ENCODE peak calls at places on chromosomes 6 and 20, in four cellular contexts. P is small intestine; T is A549; K is CD8-positive, alpha-beta T cell. N is an unnamed sample.

GRCh38 chr6:5112065-5112799 is 27.1 kb downstream of the PPP1R3G start:
- DNase-seq in P (no peak), T (no peak), K (no peak), N (no peak)

GRCh38 chr6:89792881-89793280 is 26.7 kb downstream of the MDN1 start:
- DNase-seq in P (peak; percentile 57), T (peak; percentile 31), K (no peak), N (no peak)

GRCh38 chr6:161137839-161138544 is 135.9 kb downstream of the AGPAT4 start:
- DNase-seq in P (no peak), T (no peak), K (no peak), N (no peak)

GRCh38 chr20:19022791-19023448 is 189.5 kb upstream of the SLC24A3 start:
- DNase-seq in P (no peak), T (no peak), K (no peak), N (no peak)

GRCh38 chr6:2186516-2186915 is 58.9 kb downstream of the GMDS start:
- DNase-seq in P (no peak), T (no peak), K (no peak), N (no peak)

GRCh38 chr20:43830883-43831282 is 83.8 kb upstream of the TOX2 start:
- DNase-seq in P (no peak), T (no peak), K (no peak), N (no peak)

GRCh38 chr6:142842423-142843261 is 102.3 kb downstream of the HIVEP2 start:
- DNase-seq in P (no peak), T (no peak), K (no peak), N (no peak)

GRCh38 chr20:64115171-64115911 is 8.0 kb upstream of the NPBWR2 start:
- DNase-seq in P (no peak), T (no peak), K (no peak), N (no peak)

GRCh38 chr6:157944983-157945931 is 36.4 kb upstream of the SYNJ2 start:
- DNase-seq in P (no peak), T (no peak), K (no peak), N (no peak)

GRCh38 chr6:51147756-51148155 is 329.1 kb downstream of the TFAP2B start:
- DNase-seq in P (no peak), T (no peak), K (no peak), N (no peak)

GRCh38 chr6:51152594-51152993 is 333.9 kb downstream of the TFAP2B start:
- DNase-seq in P (no peak), T (no peak), K (no peak), N (no peak)

DNA sequence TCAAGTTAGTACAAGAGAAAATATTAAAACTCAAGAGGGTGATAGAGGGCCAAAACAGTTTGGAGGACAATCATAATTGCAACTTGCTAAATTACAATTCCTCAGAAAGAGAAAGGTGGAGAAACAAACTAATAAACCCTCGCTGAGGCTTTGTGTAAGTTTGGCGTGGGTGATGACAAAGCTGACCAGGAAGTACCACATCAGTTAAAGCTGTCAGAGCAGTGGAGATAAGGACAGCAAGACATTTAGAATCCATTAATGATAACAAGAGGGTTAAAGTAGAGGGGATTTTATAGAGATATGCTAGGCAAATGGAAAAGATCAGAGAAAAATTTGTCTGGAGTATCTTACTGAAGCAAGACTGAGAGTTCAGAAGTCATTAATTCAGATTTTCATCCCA is 334.4 kb downstream of the TFAP2B start:
- DNase-seq in P (no peak), T (no peak), K (no peak), N (no peak)
- H3K4me1 ChIP-seq in P (no peaks in the 10 kb centered on the region), T (no peaks in the 10 kb centered on the region), K (no peaks in the 10 kb centered on the region), N (no peaks in the 10 kb centered on the region)

GRCh38 chr6:123715243-123715863 is 78.6 kb upstream of the TRDN start:
- DNase-seq in P (peak; percentile 64), T (no peak), K (no peak), N (peak; percentile 18)
- H3K27ac ChIP-seq in P (no peak overlapping the region), T (no peak overlapping the region), K (no peak overlapping the region), N (no peak overlapping the region)

DNA sequence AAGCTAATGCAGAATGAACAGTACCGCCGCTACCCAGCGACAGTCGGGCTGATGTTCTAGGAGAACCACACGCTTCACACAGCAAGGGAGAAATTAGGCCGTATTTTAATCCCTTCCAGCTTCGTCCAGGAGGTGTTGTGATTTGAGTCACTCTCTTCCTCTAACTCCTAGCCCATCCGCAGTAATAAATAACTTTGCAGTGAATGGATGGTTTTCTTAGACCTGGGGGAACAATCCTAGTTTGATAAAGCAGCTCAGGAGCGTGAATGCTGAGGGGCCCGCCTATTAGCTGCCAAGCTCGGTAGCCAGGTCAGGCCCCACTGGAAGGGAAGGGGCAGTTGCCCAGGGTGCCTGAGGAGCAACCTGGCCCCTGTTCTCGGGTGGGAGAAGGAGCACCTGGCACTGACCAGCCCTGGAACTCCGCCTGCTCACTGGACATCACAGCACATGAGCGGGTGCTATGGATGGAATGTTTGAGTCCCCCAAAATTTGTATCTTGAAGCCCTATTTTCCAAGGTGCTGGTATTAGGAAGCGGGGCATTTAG is 146.0 kb upstream of the AFDN start:
- DNase-seq in P (no peak), T (no peak), K (no peak), N (no peak)
- H3K4me1 ChIP-seq in P (peaks cover 4% of the 10 kb centered on the region), T (peaks cover 25% of the 10 kb centered on the region), K (no peaks in the 10 kb centered on the region), N (peaks cover 3% of the 10 kb centered on the region)

GRCh38 chr20:50568549-50568942 is 58.4 kb downstream of the PTPN1 start:
- DNase-seq in P (no peak), T (no peak), K (no peak), N (no peak)

GRCh38 chr20:50571466-50571865 is 61.3 kb downstream of the PTPN1 start:
- DNase-seq in P (no peak), T (no peak), K (no peak), N (no peak)

GRCh38 chr20:50572922-50573777 is 63.0 kb downstream of the PTPN1 start:
- DNase-seq in P (no peak), T (no peak), K (no peak), N (no peak)

GRCh38 chr20:50567860-50568548 is 57.8 kb downstream of the PTPN1 start:
- DNase-seq in P (no peak), T (no peak), K (no peak), N (no peak)

GRCh38 chr20:50569864-50570836 is 60.0 kb downstream of the PTPN1 start:
- DNase-seq in P (no peak), T (no peak), K (no peak), N (no peak)
- H3K27ac ChIP-seq in P (peak overlapping the region; percentile 1), T (no peak overlapping the region), K (no peak overlapping the region), N (no peak overlapping the region)

GRCh38 chr6:37103169-37104039 is 66.5 kb upstream of the PIM1 start:
- DNase-seq in P (peak; percentile 99), T (peak; percentile 27), K (no peak), N (no peak)

GRCh38 chr6:37105782-37106137 is 64.2 kb upstream of the PIM1 start:
- DNase-seq in P (no peak), T (no peak), K (no peak), N (no peak)

GRCh38 chr6:37106982-37107453 is 62.9 kb upstream of the PIM1 start:
- DNase-seq in P (peak; percentile 91), T (no peak), K (no peak), N (no peak)

GRCh38 chr6:37106554-37106953 is 63.4 kb upstream of the PIM1 start:
- DNase-seq in P (no peak), T (no peak), K (no peak), N (no peak)

GRCh38 chr6:37104935-37105781 is 64.8 kb upstream of the PIM1 start:
- DNase-seq in P (peak; percentile 30), T (no peak), K (no peak), N (no peak)
- H3K4me1 ChIP-seq in P (peaks cover 16% of the 10 kb centered on the region), T (peaks cover 41% of the 10 kb centered on the region), K (peaks cover 15% of the 10 kb centered on the region), N (peaks cover 2% of the 10 kb centered on the region)

GRCh38 chr6:24777227-24777626 is 2.5 kb downstream of the GMNN start:
- DNase-seq in P (no peak), T (no peak), K (no peak), N (no peak)
- H3K27ac ChIP-seq in P (no peak overlapping the region), T (no peak overlapping the region), K (no peak overlapping the region), N (no peak overlapping the region)

GRCh38 chr6:15433517-15433874 is 187.6 kb downstream of the JARID2 start:
- DNase-seq in P (no peak), T (no peak), K (no peak), N (no peak)

GRCh38 chr6:15435468-15435867 is 189.6 kb downstream of the JARID2 start:
- DNase-seq in P (no peak), T (no peak), K (no peak), N (no peak)

GRCh38 chr6:15436451-15436850 is 190.6 kb downstream of the JARID2 start:
- DNase-seq in P (no peak), T (no peak), K (no peak), N (no peak)

GRCh38 chr6:15434823-15435380 is 189.0 kb downstream of the JARID2 start:
- DNase-seq in P (no peak), T (no peak), K (no peak), N (no peak)

DNA sequence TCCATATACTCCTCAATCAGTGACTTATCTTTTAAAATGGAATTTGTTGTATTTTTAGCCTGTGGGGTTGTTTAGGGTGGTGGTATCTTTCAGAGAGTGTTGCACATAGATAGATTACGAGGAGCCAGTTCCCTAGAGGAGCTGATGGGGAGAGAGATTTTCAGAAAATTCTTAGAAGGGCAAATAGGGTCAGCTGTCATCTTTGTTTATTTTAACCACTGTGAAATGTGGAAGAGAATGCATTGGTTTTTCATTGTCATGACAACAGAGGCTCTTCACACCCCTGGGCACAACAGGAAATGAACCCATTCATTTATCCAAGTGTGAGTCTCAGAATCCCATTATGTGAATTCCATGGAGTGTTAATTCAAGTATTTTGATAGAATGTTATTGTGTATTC is 188.4 kb downstream of the JARID2 start:
- DNase-seq in P (no peak), T (no peak), K (no peak), N (no peak)
- H3K4me1 ChIP-seq in P (peaks cover 33% of the 10 kb centered on the region), T (peaks cover 25% of the 10 kb centered on the region), K (peaks cover 49% of the 10 kb centered on the region), N (peaks cover 30% of the 10 kb centered on the region)

GRCh38 chr6:107630341-107630995 is 140.6 kb downstream of the SOBP start:
- DNase-seq in P (peak; percentile 30), T (no peak), K (no peak), N (no peak)
- H3K27ac ChIP-seq in P (no peak overlapping the region), T (no peak overlapping the region), K (no peak overlapping the region), N (no peak overlapping the region)

GRCh38 chr20:32458837-32459220 is 100.7 kb downstream of the ASXL1 start:
- DNase-seq in P (no peak), T (no peak), K (no peak), N (no peak)

GRCh38 chr20:32461836-32462600 is 103.9 kb downstream of the ASXL1 start:
- DNase-seq in P (no peak), T (no peak), K (no peak), N (no peak)

GRCh38 chr20:32462900-32463641 is 104.9 kb downstream of the ASXL1 start:
- DNase-seq in P (peak; percentile 94), T (no peak), K (no peak), N (no peak)

GRCh38 chr20:32460231-32460630 is 102.1 kb downstream of the ASXL1 start:
- DNase-seq in P (no peak), T (no peak), K (no peak), N (no peak)

DNA sequence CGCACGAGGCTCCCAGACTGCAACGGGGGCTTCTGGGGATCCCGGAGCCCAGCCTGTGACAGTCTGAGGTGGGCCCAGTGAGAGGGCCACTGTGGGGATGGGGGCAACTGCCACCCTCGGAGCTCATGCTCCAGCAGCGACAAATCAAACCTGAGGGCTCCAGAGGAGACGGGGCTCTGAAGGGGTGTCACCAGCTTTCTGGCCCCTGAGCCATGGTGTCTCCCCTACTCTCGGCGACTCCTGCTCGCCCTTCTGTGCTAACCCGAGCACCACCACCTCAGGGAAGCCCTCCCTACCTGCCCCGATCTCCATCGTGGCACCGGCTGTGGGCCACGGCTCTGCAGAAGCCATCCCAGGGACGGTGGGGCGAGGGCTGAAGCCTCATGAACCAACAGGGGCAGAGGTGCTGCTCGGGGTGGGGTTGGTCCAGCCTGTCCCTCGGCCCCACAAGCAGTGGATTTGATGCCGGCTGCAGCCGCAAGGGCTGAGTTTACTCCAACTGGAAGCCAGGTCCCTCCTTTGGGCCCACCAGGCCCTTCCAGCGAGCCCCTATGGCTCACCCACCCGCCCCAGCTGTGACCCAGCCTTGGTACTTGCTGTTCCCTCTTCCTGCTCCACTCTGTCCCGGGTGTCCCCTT is 102.7 kb downstream of the ASXL1 start:
- DNase-seq in P (no peak), T (no peak), K (no peak), N (no peak)
- H3K4me1 ChIP-seq in P (peaks cover 2% of the 10 kb centered on the region), T (peaks cover 45% of the 10 kb centered on the region), K (no peaks in the 10 kb centered on the region), N (peaks cover 15% of the 10 kb centered on the region)